ENCODE peak calls at places on chromosome 20, in nine cellular contexts. One of them, this sample, is unnamed.
A peak's percentile ranks its signal among the peaks of the same experiment; 100 is the strongest.

GRCh38 chr20:21510995-21511394 is 2.9 kb downstream of the NKX2-2 start:
- DNase-seq in T-helper 17 cell: no peak
- DNase-seq in lower lobe of right lung: no peak
- DNase-seq in lung: no peak
- DNase-seq in transverse colon: no peak
- DNase-seq in HCT116: no peak
- DNase-seq in naive thymus-derived CD4-positive, alpha-beta T cell: no peak
- DNase-seq in cardiac muscle cell: no peak
- DNase-seq in adrenal gland: no peak
- DNase-seq in this sample: no peak

GRCh38 chr20:50304883-50305635 is 114.4 kb downstream of the CEBPB start:
- DNase-seq in adrenal gland: peak; percentile 99
- DNase-seq in cardiac muscle cell: peak; percentile 97
- DNase-seq in lung: peak; percentile 60
- DNase-seq in T-helper 17 cell: no peak
- DNase-seq in HCT116: no peak
- DNase-seq in lower lobe of right lung: peak; percentile 69
- DNase-seq in transverse colon: peak; percentile 82
- DNase-seq in naive thymus-derived CD4-positive, alpha-beta T cell: no peak
- DNase-seq in this sample: no peak

GRCh38 chr20:46111028-46111835 is 6.9 kb upstream of the CD40 start:
- DNase-seq in cardiac muscle cell: no peak
- DNase-seq in T-helper 17 cell: no peak
- DNase-seq in transverse colon: peak; percentile 36
- DNase-seq in lower lobe of right lung: peak; percentile 59
- DNase-seq in naive thymus-derived CD4-positive, alpha-beta T cell: no peak
- DNase-seq in adrenal gland: peak; percentile 54
- DNase-seq in lung: peak; percentile 46
- DNase-seq in HCT116: no peak
- DNase-seq in this sample: no peak

GRCh38 chr20:34011275-34011674 is 17.6 kb downstream of the RALY start:
- DNase-seq in lung: no peak
- DNase-seq in adrenal gland: no peak
- DNase-seq in naive thymus-derived CD4-positive, alpha-beta T cell: no peak
- DNase-seq in transverse colon: no peak
- DNase-seq in cardiac muscle cell: no peak
- DNase-seq in lower lobe of right lung: no peak
- DNase-seq in HCT116: no peak
- DNase-seq in T-helper 17 cell: no peak
- DNase-seq in this sample: no peak

GRCh38 chr20:19917110-19917509 is 100.1 kb upstream of the NAA20 start:
- DNase-seq in lower lobe of right lung: no peak
- DNase-seq in transverse colon: no peak
- DNase-seq in lung: no peak
- DNase-seq in naive thymus-derived CD4-positive, alpha-beta T cell: no peak
- DNase-seq in cardiac muscle cell: no peak
- DNase-seq in T-helper 17 cell: no peak
- DNase-seq in HCT116: no peak
- DNase-seq in adrenal gland: no peak
- DNase-seq in this sample: no peak

GRCh38 chr20:62595491-62595890 is 46.8 kb upstream of the SLCO4A1 start:
- DNase-seq in lower lobe of right lung: no peak
- DNase-seq in cardiac muscle cell: peak; percentile 44
- DNase-seq in transverse colon: peak; percentile 61
- DNase-seq in lung: peak; percentile 46
- DNase-seq in adrenal gland: peak; percentile 88
- DNase-seq in HCT116: peak; percentile 62
- DNase-seq in naive thymus-derived CD4-positive, alpha-beta T cell: no peak
- DNase-seq in T-helper 17 cell: no peak
- DNase-seq in this sample: peak; percentile 70

GRCh38 chr20:54167909-54168872 is 5.6 kb downstream of the CYP24A1 start:
- DNase-seq in cardiac muscle cell: peak; percentile 40
- DNase-seq in T-helper 17 cell: no peak
- DNase-seq in lower lobe of right lung: no peak
- DNase-seq in HCT116: peak; percentile 81
- DNase-seq in transverse colon: no peak
- DNase-seq in lung: no peak
- DNase-seq in adrenal gland: no peak
- DNase-seq in naive thymus-derived CD4-positive, alpha-beta T cell: no peak
- DNase-seq in this sample: peak; percentile 96

GRCh38 chr20:38005866-38006265 is 27.4 kb downstream of the TTI1 start:
- DNase-seq in lower lobe of right lung: no peak
- DNase-seq in lung: no peak
- DNase-seq in HCT116: no peak
- DNase-seq in cardiac muscle cell: no peak
- DNase-seq in naive thymus-derived CD4-positive, alpha-beta T cell: no peak
- DNase-seq in T-helper 17 cell: no peak
- DNase-seq in transverse colon: no peak
- DNase-seq in adrenal gland: no peak
- DNase-seq in this sample: no peak

GRCh38 chr20:32474967-32475819 is 109.9 kb downstream of the NOL4L start:
- DNase-seq in HCT116: no peak
- DNase-seq in lung: peak; percentile 94
- DNase-seq in adrenal gland: peak; percentile 94
- DNase-seq in T-helper 17 cell: no peak
- DNase-seq in naive thymus-derived CD4-positive, alpha-beta T cell: no peak
- DNase-seq in lower lobe of right lung: peak; percentile 93
- DNase-seq in transverse colon: peak; percentile 94
- DNase-seq in cardiac muscle cell: peak; percentile 100
- DNase-seq in this sample: peak; percentile 85

GRCh38 chr20:44650777-44651493 is 564 bp downstream of the ADA start:
- DNase-seq in cardiac muscle cell: peak; percentile 19
- DNase-seq in naive thymus-derived CD4-positive, alpha-beta T cell: no peak
- DNase-seq in lower lobe of right lung: no peak
- DNase-seq in HCT116: no peak
- DNase-seq in T-helper 17 cell: no peak
- DNase-seq in lung: no peak
- DNase-seq in adrenal gland: no peak
- DNase-seq in transverse colon: no peak
- DNase-seq in this sample: no peak

GRCh38 chr20:49909499-49910339 is 5.6 kb downstream of the SPATA2 start:
- DNase-seq in T-helper 17 cell: no peak
- DNase-seq in lung: no peak
- DNase-seq in adrenal gland: peak; percentile 85
- DNase-seq in naive thymus-derived CD4-positive, alpha-beta T cell: no peak
- DNase-seq in cardiac muscle cell: no peak
- DNase-seq in HCT116: no peak
- DNase-seq in transverse colon: peak; percentile 84
- DNase-seq in lower lobe of right lung: no peak
- DNase-seq in this sample: no peak

GRCh38 chr20:51492167-51493092 is 50.1 kb downstream of the NFATC2 start:
- DNase-seq in T-helper 17 cell: no peak
- DNase-seq in adrenal gland: peak; percentile 90
- DNase-seq in lower lobe of right lung: peak; percentile 77
- DNase-seq in lung: peak; percentile 68
- DNase-seq in HCT116: no peak
- DNase-seq in naive thymus-derived CD4-positive, alpha-beta T cell: no peak
- DNase-seq in transverse colon: no peak
- DNase-seq in cardiac muscle cell: peak; percentile 88
- DNase-seq in this sample: no peak

GRCh38 chr20:58471161-58471834 is 43.9 kb downstream of the APCDD1L start:
- DNase-seq in adrenal gland: peak; percentile 4
- DNase-seq in lung: no peak
- DNase-seq in transverse colon: peak; percentile 48
- DNase-seq in naive thymus-derived CD4-positive, alpha-beta T cell: no peak
- DNase-seq in HCT116: no peak
- DNase-seq in lower lobe of right lung: no peak
- DNase-seq in cardiac muscle cell: peak; percentile 78
- DNase-seq in T-helper 17 cell: no peak
- DNase-seq in this sample: no peak

GRCh38 chr20:25345721-25346120 is 44.9 kb downstream of the ABHD12 start:
- DNase-seq in lung: no peak
- DNase-seq in transverse colon: no peak
- DNase-seq in cardiac muscle cell: no peak
- DNase-seq in HCT116: no peak
- DNase-seq in adrenal gland: no peak
- DNase-seq in T-helper 17 cell: no peak
- DNase-seq in naive thymus-derived CD4-positive, alpha-beta T cell: no peak
- DNase-seq in lower lobe of right lung: no peak
- DNase-seq in this sample: no peak

GRCh38 chr20:61311656-61312387 is 59.8 kb downstream of the CDH4 start:
- DNase-seq in adrenal gland: no peak
- DNase-seq in T-helper 17 cell: no peak
- DNase-seq in lung: no peak
- DNase-seq in naive thymus-derived CD4-positive, alpha-beta T cell: no peak
- DNase-seq in cardiac muscle cell: no peak
- DNase-seq in transverse colon: no peak
- DNase-seq in HCT116: no peak
- DNase-seq in lower lobe of right lung: no peak
- DNase-seq in this sample: no peak

GRCh38 chr20:61312909-61313308 is 60.8 kb downstream of the CDH4 start:
- DNase-seq in transverse colon: no peak
- DNase-seq in lower lobe of right lung: no peak
- DNase-seq in T-helper 17 cell: no peak
- DNase-seq in lung: no peak
- DNase-seq in cardiac muscle cell: no peak
- DNase-seq in naive thymus-derived CD4-positive, alpha-beta T cell: no peak
- DNase-seq in adrenal gland: no peak
- DNase-seq in HCT116: no peak
- DNase-seq in this sample: no peak

GRCh38 chr20:61308171-61308795 is 56.2 kb downstream of the CDH4 start:
- DNase-seq in T-helper 17 cell: no peak
- DNase-seq in naive thymus-derived CD4-positive, alpha-beta T cell: no peak
- DNase-seq in lung: no peak
- DNase-seq in adrenal gland: no peak
- DNase-seq in HCT116: no peak
- DNase-seq in transverse colon: no peak
- DNase-seq in cardiac muscle cell: no peak
- DNase-seq in lower lobe of right lung: no peak
- DNase-seq in this sample: no peak

GRCh38 chr20:61313396-61313795 is 61.3 kb downstream of the CDH4 start:
- DNase-seq in T-helper 17 cell: no peak
- DNase-seq in adrenal gland: no peak
- DNase-seq in transverse colon: no peak
- DNase-seq in HCT116: no peak
- DNase-seq in cardiac muscle cell: no peak
- DNase-seq in lung: no peak
- DNase-seq in lower lobe of right lung: no peak
- DNase-seq in naive thymus-derived CD4-positive, alpha-beta T cell: no peak
- DNase-seq in this sample: no peak

GRCh38 chr20:61310954-61311353 is 58.9 kb downstream of the CDH4 start:
- DNase-seq in T-helper 17 cell: no peak
- DNase-seq in naive thymus-derived CD4-positive, alpha-beta T cell: no peak
- DNase-seq in lower lobe of right lung: no peak
- DNase-seq in HCT116: no peak
- DNase-seq in cardiac muscle cell: no peak
- DNase-seq in adrenal gland: no peak
- DNase-seq in transverse colon: no peak
- DNase-seq in lung: no peak
- DNase-seq in this sample: no peak
- H3K9me3 ChIP-seq in T-helper 17 cell: no peaks in the 10 kb centered on the region
- H3K9me3 ChIP-seq in naive thymus-derived CD4-positive, alpha-beta T cell: no peaks in the 10 kb centered on the region
- H3K9me3 ChIP-seq in lower lobe of right lung: no peaks in the 10 kb centered on the region
- H3K9me3 ChIP-seq in HCT116: peaks cover 24% of the 10 kb centered on the region
- H3K9me3 ChIP-seq in cardiac muscle cell: no peaks in the 10 kb centered on the region
- H3K9me3 ChIP-seq in adrenal gland: no peaks in the 10 kb centered on the region
- H3K9me3 ChIP-seq in transverse colon: no peaks in the 10 kb centered on the region
- H3K9me3 ChIP-seq in lung: peaks cover 3% of the 10 kb centered on the region
- H3K9me3 ChIP-seq in this sample: no peaks in the 10 kb centered on the region

GRCh38 chr20:31390490-31390889 is at the start of gene DEFB119:
- DNase-seq in cardiac muscle cell: no peak
- DNase-seq in transverse colon: no peak
- DNase-seq in T-helper 17 cell: no peak
- DNase-seq in naive thymus-derived CD4-positive, alpha-beta T cell: no peak
- DNase-seq in HCT116: no peak
- DNase-seq in lung: no peak
- DNase-seq in adrenal gland: no peak
- DNase-seq in lower lobe of right lung: no peak
- DNase-seq in this sample: no peak
- H3K9me3 ChIP-seq in cardiac muscle cell: no peaks in the 10 kb centered on the region
- H3K9me3 ChIP-seq in transverse colon: no peaks in the 10 kb centered on the region
- H3K9me3 ChIP-seq in T-helper 17 cell: no peaks in the 10 kb centered on the region
- H3K9me3 ChIP-seq in naive thymus-derived CD4-positive, alpha-beta T cell: no peaks in the 10 kb centered on the region
- H3K9me3 ChIP-seq in HCT116: no peaks in the 10 kb centered on the region
- H3K9me3 ChIP-seq in lung: peaks cover 3% of the 10 kb centered on the region
- H3K9me3 ChIP-seq in adrenal gland: no peaks in the 10 kb centered on the region
- H3K9me3 ChIP-seq in lower lobe of right lung: no peaks in the 10 kb centered on the region
- H3K9me3 ChIP-seq in this sample: no peaks in the 10 kb centered on the region

GRCh38 chr20:56143759-56144158 is 104.8 kb upstream of the MC3R start:
- DNase-seq in adrenal gland: no peak
- DNase-seq in transverse colon: no peak
- DNase-seq in cardiac muscle cell: no peak
- DNase-seq in HCT116: no peak
- DNase-seq in naive thymus-derived CD4-positive, alpha-beta T cell: no peak
- DNase-seq in lung: no peak
- DNase-seq in T-helper 17 cell: no peak
- DNase-seq in lower lobe of right lung: no peak
- DNase-seq in this sample: no peak
- H3K9me3 ChIP-seq in adrenal gland: no peaks in the 10 kb centered on the region
- H3K9me3 ChIP-seq in transverse colon: peaks cover 15% of the 10 kb centered on the region
- H3K9me3 ChIP-seq in cardiac muscle cell: peaks cover 2% of the 10 kb centered on the region
- H3K9me3 ChIP-seq in HCT116: peaks cover 7% of the 10 kb centered on the region
- H3K9me3 ChIP-seq in naive thymus-derived CD4-positive, alpha-beta T cell: no peaks in the 10 kb centered on the region
- H3K9me3 ChIP-seq in lung: no peaks in the 10 kb centered on the region
- H3K9me3 ChIP-seq in T-helper 17 cell: no peaks in the 10 kb centered on the region
- H3K9me3 ChIP-seq in lower lobe of right lung: peaks cover 15% of the 10 kb centered on the region
- H3K9me3 ChIP-seq in this sample: peaks cover 8% of the 10 kb centered on the region

GRCh38 chr20:52987295-52987694 is 15.1 kb downstream of the TSHZ2 start:
- DNase-seq in lung: no peak
- DNase-seq in lower lobe of right lung: no peak
- DNase-seq in T-helper 17 cell: no peak
- DNase-seq in naive thymus-derived CD4-positive, alpha-beta T cell: no peak
- DNase-seq in HCT116: no peak
- DNase-seq in transverse colon: no peak
- DNase-seq in cardiac muscle cell: no peak
- DNase-seq in adrenal gland: no peak
- DNase-seq in this sample: no peak
- H3K9me3 ChIP-seq in lung: no peaks in the 10 kb centered on the region
- H3K9me3 ChIP-seq in lower lobe of right lung: no peaks in the 10 kb centered on the region
- H3K9me3 ChIP-seq in T-helper 17 cell: no peaks in the 10 kb centered on the region
- H3K9me3 ChIP-seq in naive thymus-derived CD4-positive, alpha-beta T cell: no peaks in the 10 kb centered on the region
- H3K9me3 ChIP-seq in HCT116: peaks cover 6% of the 10 kb centered on the region
- H3K9me3 ChIP-seq in transverse colon: no peaks in the 10 kb centered on the region
- H3K9me3 ChIP-seq in cardiac muscle cell: no peaks in the 10 kb centered on the region
- H3K9me3 ChIP-seq in adrenal gland: no peaks in the 10 kb centered on the region
- H3K9me3 ChIP-seq in this sample: no peaks in the 10 kb centered on the region

This sample was measured in PC-9.